ENCODE peak calls at places on chromosomes 2 and 18, in four cellular contexts. One of them, this sample, is unnamed.

GRCh38 chr2:46294185-46294836 is 2.9 kb upstream of the EPAS1 start:
- DNase-seq in neural crest cell: no peak
- DNase-seq in H1: no peak
- DNase-seq in lower lobe of right lung: no peak
- DNase-seq in this sample: no peak

GRCh38 chr18:5294113-5294617 is 1.4 kb downstream of the ZBTB14 start:
- DNase-seq in neural crest cell: no peak
- DNase-seq in H1: no peak
- DNase-seq in lower lobe of right lung: peak; percentile 70
- DNase-seq in this sample: no peak

GRCh38 chr2:158799181-158799580 is 4.1 kb downstream of the DAPL1 start:
- DNase-seq in neural crest cell: no peak
- DNase-seq in H1: no peak
- DNase-seq in lower lobe of right lung: no peak
- DNase-seq in this sample: no peak

GRCh38 chr2:168758970-168759820 is 43.2 kb upstream of the NOSTRIN start:
- DNase-seq in neural crest cell: no peak
- DNase-seq in H1: no peak
- DNase-seq in lower lobe of right lung: no peak
- DNase-seq in this sample: no peak

GRCh38 chr2:42132066-42132965 is 36.8 kb upstream of the EML4 start:
- DNase-seq in neural crest cell: no peak
- DNase-seq in H1: no peak
- DNase-seq in lower lobe of right lung: no peak
- DNase-seq in this sample: no peak

GRCh38 chr2:63023444-63023843 is 27.2 kb upstream of the OTX1 start:
- DNase-seq in neural crest cell: no peak
- DNase-seq in H1: peak; percentile 9
- DNase-seq in lower lobe of right lung: no peak
- DNase-seq in this sample: no peak

GRCh38 chr2:1028846-1029245 is 78.2 kb downstream of the SNTG2 start:
- DNase-seq in neural crest cell: no peak
- DNase-seq in H1: no peak
- DNase-seq in lower lobe of right lung: no peak
- DNase-seq in this sample: no peak

GRCh38 chr18:77360315-77361186 is 110.9 kb downstream of the GALR1 start:
- DNase-seq in neural crest cell: no peak
- DNase-seq in H1: no peak
- DNase-seq in lower lobe of right lung: no peak
- DNase-seq in this sample: no peak

GRCh38 chr2:98455494-98455976 is 10.9 kb downstream of the INPP4A start:
- DNase-seq in neural crest cell: no peak
- DNase-seq in H1: no peak
- DNase-seq in lower lobe of right lung: no peak
- DNase-seq in this sample: no peak

GRCh38 chr2:120305296-120305695 is 40.6 kb upstream of the INHBB start:
- DNase-seq in neural crest cell: no peak
- DNase-seq in H1: no peak
- DNase-seq in lower lobe of right lung: no peak
- DNase-seq in this sample: no peak

GRCh38 chr2:128312411-128312810 is 6.3 kb downstream of the HS6ST1 start:
- DNase-seq in neural crest cell: no peak
- DNase-seq in H1: no peak
- DNase-seq in lower lobe of right lung: peak; percentile 28
- DNase-seq in this sample: no peak

GRCh38 chr18:2850816-2851215 is 4.0 kb downstream of the EMILIN2 start:
- DNase-seq in neural crest cell: no peak
- DNase-seq in H1: no peak
- DNase-seq in lower lobe of right lung: no peak
- DNase-seq in this sample: no peak

GRCh38 chr2:226799211-226799975 is at the start of gene IRS1:
- DNase-seq in neural crest cell: peak; percentile 60
- DNase-seq in H1: no peak
- DNase-seq in lower lobe of right lung: peak; percentile 73
- DNase-seq in this sample: no peak

GRCh38 chr2:132424526-132425121 is 8.0 kb downstream of the GPR39 start:
- DNase-seq in neural crest cell: no peak
- DNase-seq in H1: no peak
- DNase-seq in lower lobe of right lung: no peak
- DNase-seq in this sample: no peak

GRCh38 chr2:146523218-146523617 is 1321.6 kb upstream of the ACVR2A start:
- DNase-seq in neural crest cell: no peak
- DNase-seq in H1: no peak
- DNase-seq in lower lobe of right lung: no peak
- DNase-seq in this sample: no peak

GRCh38 chr2:47299555-47299954 is 103.4 kb upstream of the MSH2 start:
- DNase-seq in neural crest cell: no peak
- DNase-seq in H1: no peak
- DNase-seq in lower lobe of right lung: no peak
- DNase-seq in this sample: no peak

GRCh38 chr2:11100130-11100529 is 55.1 kb upstream of the SLC66A3 start:
- DNase-seq in neural crest cell: no peak
- DNase-seq in H1: no peak
- DNase-seq in lower lobe of right lung: no peak
- DNase-seq in this sample: no peak

GRCh38 chr2:179049546-179050311 is at the start of gene CCDC141:
- DNase-seq in neural crest cell: no peak
- DNase-seq in H1: no peak
- DNase-seq in lower lobe of right lung: no peak
- DNase-seq in this sample: no peak

GRCh38 chr2:105862843-105863242 is 118.1 kb downstream of the NCK2 start:
- DNase-seq in neural crest cell: no peak
- DNase-seq in H1: no peak
- DNase-seq in lower lobe of right lung: no peak
- DNase-seq in this sample: no peak

GRCh38 chr18:32440478-32440877 is 30.2 kb downstream of the GAREM1 start:
- DNase-seq in neural crest cell: no peak
- DNase-seq in H1: no peak
- DNase-seq in lower lobe of right lung: no peak
- DNase-seq in this sample: no peak

GRCh38 chr2:74566423-74567085 is 12.0 kb downstream of the DOK1 start:
- DNase-seq in neural crest cell: no peak
- DNase-seq in H1: no peak
- DNase-seq in lower lobe of right lung: no peak
- DNase-seq in this sample: no peak

GRCh38 chr2:223050900-223051299 is 1.1 kb upstream of the KCNE4 start:
- DNase-seq in neural crest cell: no peak
- DNase-seq in H1: no peak
- DNase-seq in lower lobe of right lung: no peak
- DNase-seq in this sample: no peak

GRCh38 chr2:85326946-85327756 is 638 bp downstream of the TGOLN2 start:
- DNase-seq in neural crest cell: peak; percentile 22
- DNase-seq in H1: no peak
- DNase-seq in lower lobe of right lung: peak; percentile 71
- DNase-seq in this sample: no peak

GRCh38 chr2:132884292-132884691 is 214.3 kb upstream of the LYPD1 start:
- DNase-seq in neural crest cell: no peak
- DNase-seq in H1: no peak
- DNase-seq in lower lobe of right lung: no peak
- DNase-seq in this sample: no peak

GRCh38 chr2:49686897-49687442 is 532.7 kb upstream of the FSHR start:
- DNase-seq in neural crest cell: no peak
- DNase-seq in H1: no peak
- DNase-seq in lower lobe of right lung: no peak
- DNase-seq in this sample: no peak

GRCh38 chr2:49686291-49686690 is 532.0 kb upstream of the FSHR start:
- DNase-seq in neural crest cell: no peak
- DNase-seq in H1: no peak
- DNase-seq in lower lobe of right lung: no peak
- DNase-seq in this sample: no peak

DNA sequence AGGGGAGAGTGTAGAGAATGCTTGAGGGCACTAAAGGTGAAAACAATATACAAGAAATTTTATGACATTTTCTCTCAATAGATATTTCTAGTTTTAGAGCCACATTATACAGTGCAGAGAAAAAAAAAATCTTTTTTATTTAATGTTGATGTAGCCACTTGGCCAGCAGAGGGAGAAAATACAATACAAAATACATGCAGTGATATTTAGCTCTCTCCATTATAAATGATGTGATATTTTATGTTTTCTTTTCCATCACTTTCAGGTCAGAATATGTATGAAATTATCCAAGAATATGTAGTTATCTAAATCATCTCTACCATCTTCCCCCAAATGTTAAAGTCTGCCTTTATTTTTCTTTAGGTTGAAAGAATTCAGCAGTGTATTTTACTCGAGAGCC is 533.6 kb upstream of the FSHR start:
- DNase-seq in neural crest cell: no peak
- DNase-seq in H1: no peak
- DNase-seq in lower lobe of right lung: no peak
- DNase-seq in this sample: no peak
- TF ChIP-seq CTCF in neural crest cell: peak; percentile 75
- TF ChIP-seq CTCF in H1: no peak
- TF ChIP-seq CTCF in lower lobe of right lung: peak; percentile 20
- TF ChIP-seq CTCF in this sample: peak; percentile 60

DNA sequence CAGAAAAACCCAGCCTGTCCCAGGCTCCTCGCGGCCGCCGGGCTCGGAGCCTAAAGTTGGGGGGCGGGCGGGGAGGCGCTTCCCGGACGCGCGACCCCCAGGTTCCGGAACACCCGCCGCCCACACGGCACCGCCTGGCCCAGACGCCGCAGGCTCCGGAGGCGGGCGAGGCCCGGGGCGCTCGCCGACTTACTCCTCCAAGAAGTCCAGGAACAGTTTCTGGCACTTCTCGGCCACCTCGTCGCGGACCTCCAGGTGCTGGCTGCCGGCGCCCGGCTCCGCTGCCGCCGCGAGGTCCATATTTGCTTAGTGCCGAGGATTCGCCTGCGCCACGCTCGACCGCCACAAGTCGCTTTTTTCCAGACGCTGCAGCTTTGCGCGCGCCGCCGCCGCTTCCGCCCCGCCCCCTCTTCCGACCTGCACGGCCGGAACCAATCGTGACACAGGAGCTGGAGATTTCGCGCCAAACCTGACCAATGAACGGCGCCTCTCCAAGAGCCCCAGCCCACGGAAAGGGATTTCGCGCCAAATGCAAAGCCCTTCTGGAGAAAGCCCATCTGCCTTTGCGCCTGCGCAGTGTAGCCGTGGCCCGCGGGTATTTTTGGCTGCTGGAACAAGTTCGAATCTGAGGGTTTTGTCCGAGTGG is at the start of gene MCM6:
- DNase-seq in neural crest cell: peak; percentile 97
- DNase-seq in H1: peak; percentile 98
- DNase-seq in lower lobe of right lung: peak; percentile 98
- DNase-seq in this sample: peak; percentile 90
- TF ChIP-seq CTCF in neural crest cell: peak; percentile 47
- TF ChIP-seq CTCF in H1: no peak
- TF ChIP-seq CTCF in lower lobe of right lung: peak; percentile 26
- TF ChIP-seq CTCF in this sample: no peak

DNA sequence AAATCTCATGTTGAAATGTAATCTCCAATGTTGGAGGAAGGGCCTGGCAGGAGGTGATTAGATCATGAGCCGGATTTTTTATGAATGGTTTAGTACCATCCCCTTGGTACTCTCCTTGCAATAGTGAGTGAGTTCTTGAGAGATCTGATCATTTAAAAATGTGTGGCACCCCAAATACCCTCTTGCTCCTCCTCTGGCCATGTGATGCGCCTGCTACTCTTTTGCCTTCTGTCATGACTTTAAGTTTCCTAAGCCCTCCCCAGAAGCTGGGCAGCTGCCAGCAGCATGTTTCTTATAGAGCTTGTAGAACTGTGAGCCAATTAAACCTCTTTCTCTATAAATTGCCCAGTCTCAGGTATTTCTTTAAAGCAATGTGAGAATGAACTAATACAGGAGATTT is 72.6 kb upstream of the FIGN start:
- DNase-seq in neural crest cell: no peak
- DNase-seq in H1: no peak
- DNase-seq in lower lobe of right lung: no peak
- DNase-seq in this sample: no peak
- TF ChIP-seq CTCF in neural crest cell: no peak
- TF ChIP-seq CTCF in H1: no peak
- TF ChIP-seq CTCF in lower lobe of right lung: no peak
- TF ChIP-seq CTCF in this sample: no peak

DNA sequence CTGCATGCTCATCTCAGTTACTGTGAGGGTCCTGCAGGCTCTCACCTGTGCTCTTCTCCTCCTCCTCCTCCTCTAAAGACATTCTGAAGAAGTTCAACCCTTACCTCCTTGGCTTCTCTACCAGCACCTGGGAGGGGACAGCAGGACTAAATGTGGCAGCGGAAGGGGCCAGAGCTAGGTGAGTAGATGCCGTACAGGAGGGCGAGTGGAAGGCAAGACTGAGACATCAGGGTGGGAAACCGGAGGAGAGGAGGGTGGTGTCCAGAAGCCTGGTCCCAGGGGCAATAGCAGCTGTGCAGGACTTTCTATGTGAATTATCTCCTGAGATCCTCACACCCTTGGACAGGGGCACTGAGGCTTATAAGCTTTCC is 124.9 kb downstream of the PLB1 start:
- DNase-seq in neural crest cell: no peak
- DNase-seq in H1: no peak
- DNase-seq in lower lobe of right lung: no peak
- DNase-seq in this sample: no peak
- TF ChIP-seq CTCF in neural crest cell: no peak
- TF ChIP-seq CTCF in H1: no peak
- TF ChIP-seq CTCF in lower lobe of right lung: no peak
- TF ChIP-seq CTCF in this sample: no peak

DNA sequence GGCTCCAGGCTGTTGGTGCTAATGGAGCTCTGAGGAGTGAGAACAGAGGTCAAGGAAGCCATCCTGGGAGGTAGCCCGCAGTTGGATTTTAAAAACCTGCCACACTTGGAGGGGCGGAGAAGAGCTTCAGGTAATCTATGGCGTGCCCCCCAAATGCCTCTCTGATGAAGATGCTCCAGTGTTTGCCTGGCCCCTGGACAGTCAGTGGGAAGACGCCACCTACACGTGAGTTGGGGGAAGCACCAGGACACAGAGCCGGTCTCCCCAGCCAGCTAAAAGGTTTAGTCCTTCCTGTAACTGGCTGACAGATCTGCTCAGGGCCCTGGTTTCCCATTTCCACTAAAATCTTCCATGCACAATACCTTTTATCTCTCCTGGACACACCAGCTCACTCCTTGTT is 225.0 kb downstream of the TTC32 start:
- DNase-seq in neural crest cell: no peak
- DNase-seq in H1: no peak
- DNase-seq in lower lobe of right lung: no peak
- DNase-seq in this sample: no peak
- TF ChIP-seq CTCF in neural crest cell: no peak
- TF ChIP-seq CTCF in H1: peak; percentile 54
- TF ChIP-seq CTCF in lower lobe of right lung: no peak
- TF ChIP-seq CTCF in this sample: no peak

This sample was measured in D721Med.